ENCODE peak calls at places on chromosomes 5 and 9, in four cellular contexts. One of them, this sample, is unnamed.

GRCh38 chr9:133971121-133971951 is 20.8 kb downstream of the VAV2 start:
- DNase-seq in lower leg skin: no peak
- DNase-seq in DMS 273 treated with DMSO at 0.1 percent for 48 hours: no peak
- DNase-seq in Peyer's patch: no peak
- DNase-seq in this sample: no peak

GRCh38 chr5:155746340-155747038 is 580.5 kb upstream of the SGCD start:
- DNase-seq in Peyer's patch: no peak
- DNase-seq in lower leg skin: no peak
- DNase-seq in DMS 273 treated with DMSO at 0.1 percent for 48 hours: no peak
- DNase-seq in this sample: no peak

GRCh38 chr5:73625314-73625904 is 587 bp upstream of the ARHGEF28 start:
- DNase-seq in lower leg skin: no peak
- DNase-seq in DMS 273 treated with DMSO at 0.1 percent for 48 hours: no peak
- DNase-seq in Peyer's patch: no peak
- DNase-seq in this sample: no peak

GRCh38 chr9:99457406-99457805 is 235.3 kb downstream of the SEC61B start:
- DNase-seq in DMS 273 treated with DMSO at 0.1 percent for 48 hours: no peak
- DNase-seq in Peyer's patch: no peak
- DNase-seq in lower leg skin: no peak
- DNase-seq in this sample: no peak

GRCh38 chr5:132369471-132370240 is at the start of gene SLC22A5:
- DNase-seq in Peyer's patch: peak; percentile 90
- DNase-seq in DMS 273 treated with DMSO at 0.1 percent for 48 hours: peak; percentile 42
- DNase-seq in lower leg skin: no peak
- DNase-seq in this sample: peak; percentile 55

GRCh38 chr5:74206571-74207550 is 433.7 kb downstream of the ENC1 start:
- DNase-seq in Peyer's patch: peak; percentile 50
- DNase-seq in lower leg skin: no peak
- DNase-seq in DMS 273 treated with DMSO at 0.1 percent for 48 hours: peak; percentile 67
- DNase-seq in this sample: no peak

GRCh38 chr5:42547146-42547545 is 123.9 kb downstream of the GHR start:
- DNase-seq in Peyer's patch: no peak
- DNase-seq in DMS 273 treated with DMSO at 0.1 percent for 48 hours: no peak
- DNase-seq in lower leg skin: no peak
- DNase-seq in this sample: no peak

GRCh38 chr9:112041536-112042243 is 133.4 kb downstream of the SUSD1 start:
- DNase-seq in Peyer's patch: no peak
- DNase-seq in DMS 273 treated with DMSO at 0.1 percent for 48 hours: no peak
- DNase-seq in lower leg skin: no peak
- DNase-seq in this sample: no peak

GRCh38 chr5:124790895-124791732 is 44.7 kb upstream of the ZNF608 start:
- DNase-seq in DMS 273 treated with DMSO at 0.1 percent for 48 hours: no peak
- DNase-seq in lower leg skin: no peak
- DNase-seq in Peyer's patch: peak; percentile 51
- DNase-seq in this sample: no peak

GRCh38 chr9:73270967-73271722 is 119.5 kb downstream of the ANXA1 start:
- DNase-seq in Peyer's patch: no peak
- DNase-seq in DMS 273 treated with DMSO at 0.1 percent for 48 hours: no peak
- DNase-seq in lower leg skin: no peak
- DNase-seq in this sample: no peak

GRCh38 chr5:109865636-109866035 is 175.9 kb downstream of the MAN2A1 start:
- DNase-seq in lower leg skin: no peak
- DNase-seq in DMS 273 treated with DMSO at 0.1 percent for 48 hours: peak; percentile 39
- DNase-seq in Peyer's patch: peak; percentile 48
- DNase-seq in this sample: no peak

GRCh38 chr9:79682076-79682736 is 110.4 kb downstream of the TLE4 start:
- DNase-seq in Peyer's patch: no peak
- DNase-seq in DMS 273 treated with DMSO at 0.1 percent for 48 hours: no peak
- DNase-seq in lower leg skin: no peak
- DNase-seq in this sample: no peak

GRCh38 chr9:116096046-116096445 is 57.5 kb upstream of the PAPPA start:
- DNase-seq in Peyer's patch: no peak
- DNase-seq in DMS 273 treated with DMSO at 0.1 percent for 48 hours: no peak
- DNase-seq in lower leg skin: no peak
- DNase-seq in this sample: no peak

GRCh38 chr9:104906441-104907277 is 21.3 kb downstream of the ABCA1 start:
- DNase-seq in lower leg skin: peak; percentile 81
- DNase-seq in Peyer's patch: no peak
- DNase-seq in DMS 273 treated with DMSO at 0.1 percent for 48 hours: no peak
- DNase-seq in this sample: no peak

GRCh38 chr5:95331358-95331757 is 46.5 kb upstream of the MCTP1 start:
- DNase-seq in DMS 273 treated with DMSO at 0.1 percent for 48 hours: no peak
- DNase-seq in Peyer's patch: no peak
- DNase-seq in lower leg skin: no peak
- DNase-seq in this sample: no peak

GRCh38 chr5:79474416-79475173 is 39.3 kb downstream of the HOMER1 start:
- DNase-seq in Peyer's patch: no peak
- DNase-seq in lower leg skin: no peak
- DNase-seq in DMS 273 treated with DMSO at 0.1 percent for 48 hours: peak; percentile 69
- DNase-seq in this sample: no peak

GRCh38 chr9:1530681-1531080 is 480.5 kb downstream of the DMRT2 start:
- DNase-seq in Peyer's patch: no peak
- DNase-seq in lower leg skin: no peak
- DNase-seq in DMS 273 treated with DMSO at 0.1 percent for 48 hours: no peak
- DNase-seq in this sample: no peak

GRCh38 chr5:96627792-96628191 is 34.4 kb upstream of the CAST start:
- DNase-seq in lower leg skin: no peak
- DNase-seq in Peyer's patch: no peak
- DNase-seq in DMS 273 treated with DMSO at 0.1 percent for 48 hours: no peak
- DNase-seq in this sample: no peak

GRCh38 chr5:138668981-138669380 is 84.2 kb upstream of the CTNNA1 start:
- DNase-seq in Peyer's patch: no peak
- DNase-seq in lower leg skin: no peak
- DNase-seq in DMS 273 treated with DMSO at 0.1 percent for 48 hours: no peak
- DNase-seq in this sample: no peak

GRCh38 chr9:68462004-68462775 is 78.5 kb downstream of the TMEM252 start:
- DNase-seq in DMS 273 treated with DMSO at 0.1 percent for 48 hours: no peak
- DNase-seq in lower leg skin: no peak
- DNase-seq in Peyer's patch: no peak
- DNase-seq in this sample: no peak

GRCh38 chr5:78501411-78502338 is 141.3 kb downstream of the SCAMP1 start:
- DNase-seq in lower leg skin: no peak
- DNase-seq in DMS 273 treated with DMSO at 0.1 percent for 48 hours: no peak
- DNase-seq in Peyer's patch: no peak
- DNase-seq in this sample: no peak

GRCh38 chr9:91207889-91208651 is 153.6 kb downstream of the AUH start:
- DNase-seq in DMS 273 treated with DMSO at 0.1 percent for 48 hours: no peak
- DNase-seq in lower leg skin: no peak
- DNase-seq in Peyer's patch: no peak
- DNase-seq in this sample: no peak

GRCh38 chr5:102778478-102778877 is 23.4 kb downstream of the PAM start:
- DNase-seq in lower leg skin: no peak
- DNase-seq in Peyer's patch: no peak
- DNase-seq in DMS 273 treated with DMSO at 0.1 percent for 48 hours: no peak
- DNase-seq in this sample: no peak

GRCh38 chr5:162529886-162530285 is 462.3 kb downstream of the GABRG2 start:
- DNase-seq in lower leg skin: no peak
- DNase-seq in DMS 273 treated with DMSO at 0.1 percent for 48 hours: no peak
- DNase-seq in Peyer's patch: no peak
- DNase-seq in this sample: no peak

GRCh38 chr5:67038817-67039603 is 157.6 kb downstream of the CD180 start:
- DNase-seq in lower leg skin: no peak
- DNase-seq in DMS 273 treated with DMSO at 0.1 percent for 48 hours: no peak
- DNase-seq in Peyer's patch: no peak
- DNase-seq in this sample: no peak

GRCh38 chr5:145946112-145946861 is 9.9 kb downstream of the SH3RF2 start:
- DNase-seq in lower leg skin: no peak
- DNase-seq in DMS 273 treated with DMSO at 0.1 percent for 48 hours: no peak
- DNase-seq in Peyer's patch: no peak
- DNase-seq in this sample: no peak

GRCh38 chr5:124841829-124842712 is 95.6 kb upstream of the ZNF608 start:
- DNase-seq in DMS 273 treated with DMSO at 0.1 percent for 48 hours: peak; percentile 16
- DNase-seq in Peyer's patch: no peak
- DNase-seq in lower leg skin: peak; percentile 33
- DNase-seq in this sample: no peak

GRCh38 chr9:121173501-121173900 is 28.2 kb downstream of the RAB14 start:
- DNase-seq in lower leg skin: no peak
- DNase-seq in Peyer's patch: no peak
- DNase-seq in DMS 273 treated with DMSO at 0.1 percent for 48 hours: no peak
- DNase-seq in this sample: no peak

GRCh38 chr5:15013654-15014463 is 142.3 kb upstream of the ANKH start:
- DNase-seq in Peyer's patch: no peak
- DNase-seq in lower leg skin: no peak
- DNase-seq in DMS 273 treated with DMSO at 0.1 percent for 48 hours: peak; percentile 60
- DNase-seq in this sample: no peak

GRCh38 chr5:159083532-159083931 is 16.2 kb downstream of the EBF1 start:
- DNase-seq in DMS 273 treated with DMSO at 0.1 percent for 48 hours: no peak
- DNase-seq in lower leg skin: no peak
- DNase-seq in Peyer's patch: no peak
- DNase-seq in this sample: no peak

This sample was measured in T-helper 9 cell.